ENCODE peak calls at places on chromosome 20, in four cellular contexts. Z is transverse colon; R is CD8-positive, alpha-beta T cell; W is Jurkat, Clone E6-1. N is an unnamed sample.

GRCh38 chr20:4961746-4962145 is 39.6 kb downstream of the SLC23A2 start:
- DNase-seq in Z (no peak), R (peak; percentile 11), W (peak; percentile 61), N (no peak)

GRCh38 chr20:17765584-17765983 is 65.8 kb downstream of the BANF2 start:
- DNase-seq in Z (no peak), R (no peak), W (no peak), N (no peak)

GRCh38 chr20:12829121-12829520 is 179.7 kb upstream of the SPTLC3 start:
- DNase-seq in Z (no peak), R (no peak), W (no peak), N (no peak)

GRCh38 chr20:10876558-10876957 is 202.8 kb upstream of the JAG1 start:
- DNase-seq in Z (no peak), R (no peak), W (no peak), N (no peak)

GRCh38 chr20:8431538-8432434 is 299.7 kb downstream of the PLCB1 start:
- DNase-seq in Z (peak; percentile 42), R (no peak), W (no peak), N (no peak)

GRCh38 chr20:44730441-44730840 is 15.2 kb upstream of the KCNK15 start:
- DNase-seq in Z (no peak), R (no peak), W (no peak), N (no peak)

GRCh38 chr20:49245921-49246740 is 26.9 kb downstream of the DDX27 start:
- DNase-seq in Z (no peak), R (no peak), W (peak; percentile 25), N (no peak)

GRCh38 chr20:62752671-62753501 is 43.4 kb upstream of the MRGBP start:
- DNase-seq in Z (no peak), R (no peak), W (no peak), N (no peak)

GRCh38 chr20:1005452-1006027 is 3.4 kb upstream of the RSPO4 start:
- DNase-seq in Z (peak; percentile 43), R (no peak), W (peak; percentile 52), N (no peak)

GRCh38 chr20:771741-772464 is 3.6 kb upstream of the SLC52A3 start:
- DNase-seq in Z (no peak), R (no peak), W (no peak), N (no peak)

GRCh38 chr20:38875170-38875993 is 50.8 kb upstream of the FAM83D start:
- DNase-seq in Z (peak; percentile 76), R (peak; percentile 69), W (peak; percentile 79), N (no peak)

DNA sequence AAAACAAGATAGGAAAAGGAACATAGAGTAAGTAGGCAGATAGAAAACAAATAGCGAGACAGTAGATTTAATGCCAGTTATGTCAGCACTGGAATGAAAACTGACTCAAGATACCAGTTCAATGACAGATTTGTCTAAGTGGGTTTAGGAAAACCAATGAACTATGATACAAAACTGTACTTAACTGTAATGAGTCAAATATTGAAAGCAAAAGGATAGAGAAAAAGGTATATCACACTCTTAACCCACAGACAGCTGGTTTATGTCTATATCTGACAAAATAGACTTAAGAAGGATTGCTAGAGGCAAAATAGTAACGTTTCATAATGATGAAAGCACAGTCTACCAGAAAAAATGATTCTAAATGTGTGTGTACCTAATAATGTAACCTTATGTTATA is 38.2 kb downstream of the ATRN start:
- DNase-seq in Z (no peak), R (no peak), W (no peak), N (no peak)
- H3K4me3 ChIP-seq in Z (no peak overlapping the region), R (no peak overlapping the region), W (no peak overlapping the region), N (no peak overlapping the region)

GRCh38 chr20:59082981-59083380 is 40.4 kb upstream of the PRELID3B start:
- DNase-seq in Z (no peak), R (no peak), W (no peak), N (no peak)
- H3K4me3 ChIP-seq in Z (no peak overlapping the region), R (no peak overlapping the region), W (no peak overlapping the region), N (no peak overlapping the region)

GRCh38 chr20:41248371-41249024 is 69.0 kb downstream of the ZHX3 start:
- DNase-seq in Z (no peak), R (no peak), W (no peak), N (no peak)
- H3K4me3 ChIP-seq in Z (no peak overlapping the region), R (no peak overlapping the region), W (no peak overlapping the region), N (no peak overlapping the region)

GRCh38 chr20:33442136-33443005 is 1.2 kb downstream of the SNTA1 start:
- DNase-seq in Z (peak; percentile 11), R (no peak), W (no peak), N (peak; percentile 35)

GRCh38 chr20:33443512-33444239 is at the start of gene SNTA1:
- DNase-seq in Z (peak; percentile 96), R (peak; percentile 87), W (peak; percentile 67), N (peak; percentile 97)

GRCh38 chr20:33443006-33443511 is 504 bp downstream of the SNTA1 start:
- DNase-seq in Z (peak; percentile 27), R (peak; percentile 6), W (no peak), N (peak; percentile 88)

GRCh38 chr20:33444797-33445560 is 1.4 kb upstream of the SNTA1 start:
- DNase-seq in Z (peak; percentile 23), R (no peak), W (no peak), N (no peak)

DNA sequence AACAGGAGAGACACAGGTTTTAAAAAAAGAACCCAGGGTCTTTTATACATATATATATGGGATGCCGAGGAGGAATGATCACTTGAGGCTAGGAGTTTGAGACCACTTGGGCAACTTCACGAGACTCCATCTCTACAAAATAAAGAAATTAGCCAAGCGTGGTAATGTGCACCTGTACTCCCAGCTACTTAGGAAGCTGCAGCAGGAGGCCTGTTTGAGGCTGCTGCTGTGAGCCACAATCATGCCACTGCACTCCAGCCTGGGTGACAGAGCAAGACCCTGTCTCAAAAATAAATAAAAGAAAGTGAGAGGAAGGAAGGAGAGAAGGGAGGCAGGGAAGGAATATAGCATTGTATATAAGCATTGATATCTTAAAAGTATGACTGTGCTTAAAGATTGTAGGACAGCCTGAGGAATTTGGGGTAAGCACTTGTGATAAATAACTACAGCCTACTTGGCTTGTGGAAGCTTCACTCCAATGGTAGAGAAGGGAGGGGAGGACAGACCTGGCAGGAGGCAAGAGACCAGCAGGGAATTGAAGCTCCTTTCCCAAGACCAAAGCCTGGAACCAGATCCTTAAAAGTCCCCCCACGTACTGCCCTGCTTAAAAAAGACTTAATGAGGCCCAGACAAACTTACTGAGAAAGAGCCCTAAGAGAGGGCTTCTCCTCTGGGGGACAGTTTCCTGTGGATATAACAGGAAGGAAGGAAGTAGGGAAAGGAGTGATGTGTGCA is 2.5 kb upstream of the SNTA1 start:
- DNase-seq in Z (no peak), R (no peak), W (no peak), N (no peak)
- H3K4me3 ChIP-seq in Z (no peak overlapping the region), R (no peak overlapping the region), W (no peak overlapping the region), N (no peak overlapping the region)

DNA sequence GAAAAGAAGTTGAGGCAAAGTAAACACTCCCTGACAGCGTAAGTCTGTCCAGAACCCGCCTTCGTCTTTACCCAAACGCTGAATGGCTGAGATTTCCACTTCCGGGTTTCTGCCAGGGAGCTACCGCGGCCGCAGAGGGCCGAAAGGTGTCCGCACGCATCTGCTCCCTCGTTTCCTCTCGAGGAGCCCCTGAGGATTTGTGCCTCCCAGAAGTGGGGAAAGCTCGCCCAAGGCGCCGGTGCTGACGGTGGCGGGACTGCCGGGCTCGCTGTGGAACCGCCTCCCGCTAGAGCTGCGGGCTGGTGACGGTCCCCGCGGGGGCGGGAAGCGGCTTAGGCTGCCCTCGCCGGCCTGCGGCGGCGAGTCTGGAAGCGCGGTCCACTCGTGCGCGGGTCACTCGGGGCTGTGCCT is 1760.2 kb upstream of the DEFB115 start:
- DNase-seq in Z (no peak), R (peak; percentile 31), W (no peak), N (no peak)
- H3K4me3 ChIP-seq in Z (peak overlapping the region; percentile 66), R (no peak overlapping the region), W (no peak overlapping the region), N (no peak overlapping the region)

GRCh38 chr20:60143450-60143849 is 185.2 kb downstream of the CDH26 start:
- DNase-seq in Z (no peak), R (no peak), W (no peak), N (no peak)

GRCh38 chr20:60137657-60138245 is 179.5 kb downstream of the CDH26 start:
- DNase-seq in Z (peak; percentile 21), R (peak; percentile 5), W (peak; percentile 87), N (no peak)

GRCh38 chr20:60138263-60139127 is 180.3 kb downstream of the CDH26 start:
- DNase-seq in Z (peak; percentile 48), R (peak; percentile 5), W (peak; percentile 70), N (peak; percentile 69)

GRCh38 chr20:60136640-60137411 is 178.6 kb downstream of the CDH26 start:
- DNase-seq in Z (no peak), R (no peak), W (peak; percentile 73), N (no peak)

GRCh38 chr20:60139663-60140446 is 181.6 kb downstream of the CDH26 start:
- DNase-seq in Z (no peak), R (no peak), W (no peak), N (no peak)
- H3K4me3 ChIP-seq in Z (no peak overlapping the region), R (no peak overlapping the region), W (peak overlapping the region; percentile 8), N (no peak overlapping the region)

N was measured in pancreas.